ENCODE peak calls at places on chromosomes 7 and 10, in eight cellular contexts. G is SK-N-SH; X is colonic mucosa; A is PC-9; K is CD8-positive, alpha-beta T cell; C is thoracic aorta; V is ascending aorta; T is spleen. I is an unnamed sample.
A peak's percentile ranks its signal among the peaks of the same experiment; 100 is the strongest.

GRCh38 chr10:67803588-67804394 is 34.2 kb downstream of the DNAJC12 start:
- DNase-seq in G (no peak), X (no peak), A (no peak), K (no peak), C (no peak), V (no peak), T (no peak), I (no peak)

GRCh38 chr10:97830064-97830463 is 19.6 kb upstream of the GOLGA7B start:
- DNase-seq in G (no peak), X (no peak), A (no peak), K (no peak), C (no peak), V (no peak), T (no peak), I (no peak)

GRCh38 chr7:69652947-69653701 is 54.8 kb downstream of the AUTS2 start:
- DNase-seq in G (no peak), X (no peak), A (no peak), K (no peak), C (no peak), V (no peak), T (no peak), I (no peak)

GRCh38 chr10:124693801-124694416 is 50.3 kb downstream of the FAM53B start:
- DNase-seq in G (no peak), X (no peak), A (no peak), K (no peak), C (no peak), V (no peak), T (peak; percentile 56), I (no peak)

GRCh38 chr10:117653170-117653515 is 110.6 kb downstream of the EMX2 start:
- DNase-seq in G (no peak), X (no peak), A (peak; percentile 89), K (no peak), C (no peak), V (no peak), T (no peak), I (peak; percentile 98)

GRCh38 chr7:39926111-39926510 is 23.9 kb upstream of the CDK13 start:
- DNase-seq in G (no peak), X (no peak), A (no peak), K (no peak), C (no peak), V (no peak), T (no peak), I (no peak)

GRCh38 chr7:155456772-155457543 is 971 bp upstream of the EN2 start:
- DNase-seq in G (peak; percentile 94), X (peak; percentile 71), A (no peak), K (no peak), C (no peak), V (no peak), T (peak; percentile 81), I (peak; percentile 59)

GRCh38 chr7:150367187-150367510 is 1.5 kb upstream of the REPIN1 start:
- DNase-seq in G (no peak), X (no peak), A (no peak), K (no peak), C (no peak), V (no peak), T (no peak), I (no peak)

GRCh38 chr7:519974-520458 is 370 bp upstream of the PDGFA start:
- DNase-seq in G (peak; percentile 83), X (no peak), A (no peak), K (no peak), C (no peak), V (no peak), T (no peak), I (peak; percentile 55)

GRCh38 chr7:47535033-47535703 is 46.7 kb downstream of the TNS3 start:
- DNase-seq in G (peak; percentile 48), X (no peak), A (peak; percentile 49), K (no peak), C (no peak), V (no peak), T (peak; percentile 7), I (no peak)

GRCh38 chr7:47534322-47535032 is 47.4 kb downstream of the TNS3 start:
- DNase-seq in G (peak; percentile 51), X (no peak), A (peak; percentile 89), K (no peak), C (no peak), V (no peak), T (peak; percentile 14), I (peak; percentile 96)

GRCh38 chr7:47536705-47537611 is 45.0 kb downstream of the TNS3 start:
- DNase-seq in G (peak; percentile 86), X (peak; percentile 58), A (no peak), K (no peak), C (no peak), V (peak; percentile 25), T (peak; percentile 74), I (peak; percentile 67)

GRCh38 chr7:47537716-47538640 is 43.9 kb downstream of the TNS3 start:
- DNase-seq in G (no peak), X (no peak), A (no peak), K (no peak), C (no peak), V (no peak), T (peak; percentile 61), I (no peak)

DNA sequence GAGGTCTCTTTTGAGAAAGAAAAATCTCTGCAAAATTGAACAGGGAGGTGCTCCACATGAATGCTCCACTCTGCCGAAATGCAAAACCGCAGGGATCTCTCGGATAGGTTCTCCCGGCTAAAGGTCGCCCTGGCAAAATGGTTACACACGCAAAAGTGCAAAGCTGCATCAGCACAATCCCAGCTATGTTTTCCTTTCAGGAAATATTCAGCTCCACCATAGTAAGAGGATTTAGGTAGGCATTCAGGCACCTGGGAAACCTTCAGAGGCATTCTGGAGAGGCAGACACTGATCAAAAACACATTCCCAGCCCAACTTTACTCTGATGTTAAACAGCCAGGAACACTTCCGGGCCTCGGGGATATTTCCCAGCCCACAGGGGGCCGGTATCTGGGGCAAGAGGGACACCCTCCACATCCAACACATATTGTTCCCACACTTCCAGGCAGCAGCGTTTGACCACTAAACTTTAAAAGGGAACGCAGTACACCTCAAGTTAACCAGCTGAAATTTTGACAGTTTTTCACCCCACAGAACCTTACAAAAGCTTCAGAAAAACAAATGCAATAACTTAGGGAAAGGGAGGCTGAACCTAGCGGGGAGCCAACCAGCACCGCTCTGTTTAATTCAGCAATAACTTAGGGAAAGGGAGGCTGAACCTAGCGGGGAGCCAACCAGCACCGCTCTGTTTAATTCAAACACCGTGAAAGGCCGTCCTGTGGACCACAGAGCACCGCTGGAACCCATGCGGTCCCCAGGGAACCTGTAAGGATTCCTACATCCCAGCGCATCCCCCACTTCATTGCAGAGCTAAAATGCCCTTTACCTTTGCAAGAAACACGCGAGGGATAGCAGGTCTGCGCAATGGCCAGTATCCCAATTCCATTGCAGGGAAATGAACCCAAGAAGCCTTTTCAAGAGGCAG is 45.9 kb downstream of the TNS3 start:
- DNase-seq in G (peak; percentile 60), X (no peak), A (no peak), K (no peak), C (no peak), V (no peak), T (no peak), I (no peak)
- H3K27ac ChIP-seq in G (peak overlapping the region; percentile 17), X (no peak overlapping the region), A (peak overlapping the region; percentile 52), K (no peak overlapping the region), C (no peak overlapping the region), V (no peak overlapping the region), T (no peak overlapping the region), I (peak overlapping the region; percentile 58)

GRCh38 chr7:96663457-96663856 is 46.2 kb downstream of the SEM1 start:
- DNase-seq in G (no peak), X (no peak), A (no peak), K (no peak), C (no peak), V (no peak), T (no peak), I (no peak)

GRCh38 chr7:96664793-96665192 is 44.9 kb downstream of the SEM1 start:
- DNase-seq in G (no peak), X (no peak), A (no peak), K (no peak), C (no peak), V (no peak), T (no peak), I (no peak)

GRCh38 chr7:96667026-96667425 is 42.6 kb downstream of the SEM1 start:
- DNase-seq in G (no peak), X (no peak), A (no peak), K (no peak), C (no peak), V (no peak), T (no peak), I (no peak)

GRCh38 chr7:96663871-96664445 is 45.7 kb downstream of the SEM1 start:
- DNase-seq in G (no peak), X (no peak), A (no peak), K (no peak), C (no peak), V (no peak), T (no peak), I (no peak)

GRCh38 chr7:96665689-96666088 is 44.0 kb downstream of the SEM1 start:
- DNase-seq in G (no peak), X (no peak), A (no peak), K (no peak), C (no peak), V (no peak), T (no peak), I (no peak)
- H3K27ac ChIP-seq in G (no peak overlapping the region), X (no peak overlapping the region), A (no peak overlapping the region), K (no peak overlapping the region), C (no peak overlapping the region), V (no peak overlapping the region), T (no peak overlapping the region), I (no peak overlapping the region)

GRCh38 chr7:74057216-74057925 is 26.2 kb upstream of the LIMK1 start:
- DNase-seq in G (no peak), X (no peak), A (no peak), K (no peak), C (no peak), V (no peak), T (no peak), I (no peak)
- H3K27ac ChIP-seq in G (no peak overlapping the region), X (no peak overlapping the region), A (no peak overlapping the region), K (no peak overlapping the region), C (peak overlapping the region; percentile 66), V (peak overlapping the region; percentile 81), T (no peak overlapping the region), I (no peak overlapping the region)

GRCh38 chr7:44285561-44285960 is 39.8 kb downstream of the CAMK2B start:
- DNase-seq in G (peak; percentile 36), X (no peak), A (no peak), K (no peak), C (no peak), V (no peak), T (peak; percentile 38), I (no peak)
- H3K27ac ChIP-seq in G (no peak overlapping the region), X (no peak overlapping the region), A (no peak overlapping the region), K (no peak overlapping the region), C (no peak overlapping the region), V (no peak overlapping the region), T (no peak overlapping the region), I (no peak overlapping the region)